ENCODE peak calls at places on chromosome 18, in five cellular contexts. H is nephron progenitor cell, F is iris pigment epithelial cell, T is sciatic nerve, D is SK-N-MC. N is an unnamed sample.

GRCh38 chr18:63444567-63444966 is 22.3 kb upstream of the VPS4B start:
- DNase-seq in T (no peak), H (no peak), F (peak; percentile 94), D (peak; percentile 79), N (peak; percentile 46)

GRCh38 chr18:2223859-2224258 is 347.4 kb downstream of the METTL4 start:
- DNase-seq in H (peak; percentile 16), F (peak; percentile 56), D (no peak), T (no peak), N (peak; percentile 49)

GRCh38 chr18:79365701-79366100 is 30.0 kb upstream of the NFATC1 start:
- DNase-seq in F (no peak), H (no peak), D (no peak), T (no peak), N (no peak)

GRCh38 chr18:55376387-55376786 is 211.6 kb downstream of the TCF4 start:
- DNase-seq in F (no peak), D (no peak), T (no peak), H (no peak), N (peak; percentile 5)

GRCh38 chr18:61551586-61551985 is 218.4 kb downstream of the CDH20 start:
- DNase-seq in D (peak; percentile 80), F (peak; percentile 88), H (peak; percentile 39), T (no peak), N (peak; percentile 78)

GRCh38 chr18:10850828-10851227 is 298.5 kb downstream of the PIEZO2 start:
- DNase-seq in H (no peak), T (no peak), D (no peak), F (peak; percentile 36), N (no peak)

GRCh38 chr18:48363167-48363566 is 46.0 kb downstream of the ZBTB7C start:
- DNase-seq in D (no peak), H (no peak), T (no peak), F (no peak), N (no peak)

GRCh38 chr18:25299426-25299825 is 52.5 kb downstream of the ZNF521 start:
- DNase-seq in F (peak; percentile 80), H (no peak), D (no peak), T (no peak), N (peak; percentile 18)

GRCh38 chr18:57502624-57503023 is 67.5 kb downstream of the ONECUT2 start:
- DNase-seq in F (no peak), D (no peak), T (no peak), H (no peak), N (no peak)

GRCh38 chr18:31500161-31500688 is 2.2 kb downstream of the DSG2 start:
- DNase-seq in D (no peak), T (no peak), F (no peak), H (peak; percentile 18), N (no peak)

GRCh38 chr18:10659000-10659399 is 133.2 kb downstream of the NAPG start:
- DNase-seq in T (no peak), D (no peak), F (no peak), H (no peak), N (peak; percentile 40)

GRCh38 chr18:11948852-11949523 is 32.3 kb upstream of the IMPA2 start:
- DNase-seq in T (no peak), F (peak; percentile 59), H (no peak), D (no peak), N (no peak)

GRCh38 chr18:3478262-3478978 is 28.4 kb downstream of the TGIF1 start:
- DNase-seq in H (no peak), D (no peak), F (peak; percentile 57), T (no peak), N (no peak)